ENCODE peak calls at places on chromosome 15, in ten cellular contexts. D, M, G, Z, H, U, W, N, B and S are unnamed samples.
A peak's percentile ranks its signal among the peaks of the same experiment; 100 is the strongest.

GRCh38 chr15:51846463-51847230 is 17.2 kb downstream of the TMOD3 start:
- DNase-seq in H (peak; percentile 53), M (no peak), U (peak; percentile 81), G (no peak), B (peak; percentile 64), W (no peak), Z (no peak), N (peak; percentile 62), D (no peak), S (no peak)

GRCh38 chr15:90594297-90594696 is 64.6 kb downstream of the CRTC3 start:
- DNase-seq in G (no peak), W (peak; percentile 83), D (no peak), Z (peak; percentile 68), N (no peak), H (no peak), B (no peak), M (no peak), U (no peak), S (peak; percentile 62)

GRCh38 chr15:96431787-96432186 is 101.3 kb downstream of the NR2F2 start:
- DNase-seq in M (no peak), G (no peak), Z (no peak), U (no peak), H (no peak), B (no peak), W (no peak), D (no peak), N (no peak), S (no peak)

GRCh38 chr15:72850833-72851232 is 67.3 kb upstream of the ADPGK start:
- DNase-seq in B (no peak), H (no peak), N (no peak), G (no peak), W (no peak), D (no peak), Z (no peak), U (no peak), M (no peak), S (no peak)

GRCh38 chr15:68372291-68372811 is 59.6 kb downstream of the ITGA11 start:
- DNase-seq in Z (no peak), M (no peak), U (peak; percentile 45), D (no peak), W (peak; percentile 53), H (peak; percentile 30), B (peak; percentile 63), N (peak; percentile 42), G (peak; percentile 66), S (no peak)

GRCh38 chr15:31077181-31077580 is 24.3 kb downstream of the TRPM1 start:
- DNase-seq in M (no peak), N (no peak), B (no peak), W (no peak), U (no peak), H (no peak), G (no peak), D (no peak), Z (no peak), S (no peak)

GRCh38 chr15:59313703-59314332 is 58.9 kb downstream of the MYO1E start:
- DNase-seq in B (no peak), N (peak; percentile 63), Z (peak; percentile 85), W (peak; percentile 82), U (peak; percentile 67), H (no peak), D (no peak), M (peak; percentile 45), G (peak; percentile 67), S (no peak)

GRCh38 chr15:90645873-90646605 is 71.1 kb upstream of the BLM start:
- DNase-seq in W (no peak), Z (peak; percentile 63), G (no peak), B (no peak), U (no peak), M (no peak), N (peak; percentile 31), D (no peak), H (no peak), S (no peak)

GRCh38 chr15:57118013-57118799 is 199.8 kb downstream of the TCF12 start:
- DNase-seq in Z (no peak), M (no peak), U (peak; percentile 52), G (no peak), W (peak; percentile 37), D (no peak), B (peak; percentile 21), H (no peak), N (peak; percentile 23), S (no peak)

GRCh38 chr15:29571728-29572454 is 250.4 kb downstream of the TJP1 start:
- DNase-seq in G (peak; percentile 31), B (no peak), D (no peak), Z (no peak), H (no peak), N (peak; percentile 14), U (peak; percentile 14), M (no peak), W (no peak), S (no peak)

GRCh38 chr15:40695469-40695910 is 516 bp downstream of the RAD51 start:
- DNase-seq in B (no peak), G (peak; percentile 16), D (no peak), H (no peak), Z (no peak), M (peak; percentile 55), U (peak; percentile 38), N (peak; percentile 39), W (no peak), S (no peak)

GRCh38 chr15:82538961-82539689 is 1.1 kb downstream of the RPS17 start:
- DNase-seq in G (no peak), W (no peak), M (no peak), Z (no peak), B (no peak), D (no peak), N (no peak), H (peak; percentile 37), U (peak; percentile 53), S (no peak)

GRCh38 chr15:75648156-75649000 is 666 bp downstream of the SNX33 start:
- DNase-seq in U (peak; percentile 45), H (peak; percentile 61), B (no peak), G (no peak), W (peak; percentile 65), Z (peak; percentile 73), M (no peak), D (no peak), N (peak; percentile 68), S (no peak)

GRCh38 chr15:45703670-45704328 is 69.0 kb downstream of the SQOR start:
- DNase-seq in N (peak; percentile 59), W (no peak), M (no peak), H (no peak), G (no peak), Z (no peak), B (no peak), D (no peak), U (no peak), S (no peak)

GRCh38 chr15:45701108-45701507 is 66.3 kb downstream of the SQOR start:
- DNase-seq in N (no peak), Z (no peak), W (no peak), D (no peak), H (no peak), M (no peak), B (no peak), G (no peak), U (no peak), S (no peak)

GRCh38 chr15:45704329-45705249 is 69.8 kb downstream of the SQOR start:
- DNase-seq in H (no peak), W (no peak), U (peak; percentile 57), M (no peak), D (no peak), B (peak; percentile 20), G (no peak), Z (peak; percentile 60), N (peak; percentile 58), S (no peak)

GRCh38 chr15:45702041-45702440 is 67.2 kb downstream of the SQOR start:
- DNase-seq in W (no peak), M (no peak), Z (no peak), U (no peak), D (no peak), N (no peak), H (no peak), B (no peak), G (no peak), S (no peak)

GRCh38 chr15:45705510-45706473 is 71.0 kb downstream of the SQOR start:
- DNase-seq in B (peak; percentile 77), H (peak; percentile 82), W (peak; percentile 49), M (peak; percentile 71), D (peak; percentile 58), N (peak; percentile 95), Z (peak; percentile 84), G (peak; percentile 20), U (peak; percentile 90), S (peak; percentile 48)
- TF ChIP-seq CTCF in B (peak; percentile 87), H (peak; percentile 64), W (peak; percentile 97), M (peak; percentile 79), D (peak; percentile 87), N (peak; percentile 76), Z (peak; percentile 95), G (peak; percentile 69), U (peak; percentile 71), S (peak; percentile 94)

GRCh38 chr15:49370782-49371181 is 52.3 kb upstream of the FGF7 start:
- DNase-seq in W (no peak), N (peak; percentile 57), B (peak; percentile 19), Z (no peak), M (no peak), G (no peak), U (peak; percentile 70), H (peak; percentile 42), D (no peak), S (no peak)
- TF ChIP-seq CTCF in W (peak; percentile 35), N (peak; percentile 41), B (peak; percentile 28), Z (no peak), M (peak; percentile 16), G (peak; percentile 35), U (peak; percentile 28), H (peak; percentile 19), D (peak; percentile 27), S (no peak)

GRCh38 chr15:23857028-23857641 is 170.0 kb upstream of the NDN start:
- DNase-seq in H (peak; percentile 53), M (no peak), D (no peak), U (peak; percentile 7), W (peak; percentile 27), N (peak; percentile 3), G (peak; percentile 43), Z (no peak), B (peak; percentile 1), S (no peak)
- TF ChIP-seq CTCF in H (peak; percentile 71), M (no peak), D (peak; percentile 30), U (no peak), W (peak; percentile 46), N (peak; percentile 3), G (peak; percentile 52), Z (peak; percentile 26), B (peak; percentile 23), S (no peak)

GRCh38 chr15:87034886-87035285 is 955.2 kb downstream of the AGBL1 start:
- DNase-seq in N (no peak), G (no peak), Z (no peak), H (no peak), D (no peak), U (no peak), M (no peak), W (no peak), B (no peak), S (no peak)

GRCh38 chr15:87031545-87032230 is 952.0 kb downstream of the AGBL1 start:
- DNase-seq in N (no peak), Z (no peak), B (no peak), H (no peak), G (no peak), W (no peak), M (no peak), U (no peak), D (no peak), S (no peak)

GRCh38 chr15:87038404-87038803 is 958.7 kb downstream of the AGBL1 start:
- DNase-seq in M (no peak), B (no peak), D (no peak), H (peak; percentile 17), Z (no peak), N (no peak), W (no peak), U (peak; percentile 5), G (no peak), S (no peak)

GRCh38 chr15:87032291-87032690 is 952.6 kb downstream of the AGBL1 start:
- DNase-seq in U (no peak), G (no peak), B (no peak), N (no peak), H (no peak), D (no peak), Z (no peak), M (no peak), W (no peak), S (no peak)

GRCh38 chr15:87033056-87033455 is 953.4 kb downstream of the AGBL1 start:
- DNase-seq in N (no peak), D (no peak), U (peak; percentile 56), B (peak; percentile 1), Z (no peak), H (peak; percentile 2), W (no peak), M (no peak), G (no peak), S (no peak)
- TF ChIP-seq CTCF in N (peak; percentile 13), D (no peak), U (peak; percentile 27), B (peak; percentile 14), Z (no peak), H (no peak), W (peak; percentile 8), M (no peak), G (no peak), S (no peak)